ENCODE peak calls at places on chromosome 19, in four cellular contexts. N is upper lobe of left lung, M is sigmoid colon, H is K562. R is an unnamed sample.
A peak's percentile ranks its signal among the peaks of the same experiment; 100 is the strongest.

GRCh38 chr19:1027020-1027952 is 878 bp downstream of the CNN2 start:
- DNase-seq in N (peak; percentile 85), M (no peak), H (no peak), R (no peak)

GRCh38 chr19:986083-986482 is 1.9 kb downstream of the WDR18 start:
- DNase-seq in N (peak; percentile 79), M (no peak), H (no peak), R (no peak)

GRCh38 chr19:2774083-2774679 is 8.9 kb downstream of the SGTA start:
- DNase-seq in N (no peak), M (no peak), H (no peak), R (no peak)

GRCh38 chr19:47573076-47574026 is at the start of gene ZNF541:
- DNase-seq in N (peak; percentile 94), M (peak; percentile 73), H (peak; percentile 43), R (peak; percentile 62)

GRCh38 chr19:46721269-46722003 is 4.5 kb upstream of the PRKD2 start:
- DNase-seq in N (no peak), M (no peak), H (peak; percentile 63), R (no peak)

GRCh38 chr19:10107254-10107653 is 1.1 kb downstream of the PPAN start:
- DNase-seq in N (no peak), M (no peak), H (no peak), R (no peak)

GRCh38 chr19:16034180-16034579 is 42.1 kb upstream of the TPM4 start:
- DNase-seq in N (no peak), M (peak; percentile 48), H (no peak), R (no peak)

GRCh38 chr19:45172173-45172572 is 5.9 kb downstream of the TRAPPC6A start:
- DNase-seq in N (no peak), M (no peak), H (no peak), R (no peak)

GRCh38 chr19:51457351-51458013 is 772 bp downstream of the SIGLEC8 start:
- DNase-seq in N (no peak), M (no peak), H (no peak), R (no peak)

GRCh38 chr19:10180459-10180858 is 14.3 kb downstream of the DNMT1 start:
- DNase-seq in N (no peak), M (no peak), H (no peak), R (no peak)

GRCh38 chr19:17244618-17245534 is 843 bp downstream of the NR2F6 start:
- DNase-seq in N (peak; percentile 93), M (no peak), H (no peak), R (peak; percentile 69)

GRCh38 chr19:47598407-47599349 is 10.3 kb upstream of the BICRA start:
- DNase-seq in N (peak; percentile 54), M (peak; percentile 92), H (no peak), R (peak; percentile 69)

GRCh38 chr19:57830071-57830602 is at the start of gene ZNF587B:
- DNase-seq in N (no peak), M (peak; percentile 75), H (peak; percentile 27), R (peak; percentile 62)

GRCh38 chr19:2171349-2172145 is 7.8 kb downstream of the DOT1L start:
- DNase-seq in N (peak; percentile 85), M (no peak), H (peak; percentile 74), R (no peak)

GRCh38 chr19:1168877-1169791 is 4.9 kb downstream of the SBNO2 start:
- DNase-seq in N (peak; percentile 82), M (peak; percentile 80), H (no peak), R (no peak)

GRCh38 chr19:47813304-47813994 is 8.3 kb upstream of the CRX start:
- DNase-seq in N (peak; percentile 93), M (peak; percentile 73), H (peak; percentile 88), R (peak; percentile 28)

GRCh38 chr19:4660993-4661392 is 9.1 kb downstream of the MYDGF start:
- DNase-seq in N (no peak), M (no peak), H (no peak), R (no peak)

GRCh38 chr19:19860756-19861390 is 4.8 kb upstream of the ZNF253 start:
- DNase-seq in N (peak; percentile 74), M (no peak), H (peak; percentile 48), R (peak; percentile 73)

GRCh38 chr19:46298477-46299003 is 1.7 kb downstream of the HIF3A start:
- DNase-seq in N (no peak), M (no peak), H (no peak), R (no peak)

GRCh38 chr19:54391589-54392061 is 23.6 kb upstream of the TTYH1 start:
- DNase-seq in N (no peak), M (no peak), H (no peak), R (no peak)

GRCh38 chr19:45103200-45103624 is 10.2 kb downstream of the PPP1R37 start:
- DNase-seq in N (no peak), M (peak; percentile 73), H (no peak), R (no peak)

GRCh38 chr19:3163230-3163886 is 15.2 kb upstream of the S1PR4 start:
- DNase-seq in N (no peak), M (peak; percentile 82), H (peak; percentile 89), R (no peak)

GRCh38 chr19:53808710-53809125 is 15.4 kb downstream of the NLRP12 start:
- DNase-seq in N (no peak), M (no peak), H (no peak), R (no peak)

GRCh38 chr19:38321646-38322323 is 2.1 kb downstream of the KCNK6 start:
- DNase-seq in N (no peak), M (peak; percentile 98), H (no peak), R (no peak)

GRCh38 chr19:46416077-46416709 is 2.8 kb upstream of the CCDC8 start:
- DNase-seq in N (peak; percentile 95), M (peak; percentile 91), H (peak; percentile 94), R (peak; percentile 76)

GRCh38 chr19:46392252-46392801 is 21.0 kb downstream of the CCDC8 start:
- DNase-seq in N (peak; percentile 69), M (peak; percentile 62), H (no peak), R (no peak)

GRCh38 chr19:16588089-16588823 is 16.0 kb upstream of the SLC35E1 start:
- DNase-seq in N (peak; percentile 79), M (no peak), H (peak; percentile 78), R (no peak)

GRCh38 chr19:4323692-4324091 is 14.9 kb downstream of the STAP2 start:
- DNase-seq in N (no peak), M (no peak), H (no peak), R (no peak)

GRCh38 chr19:46491975-46492682 is 3.5 kb downstream of the PNMA8B start:
- DNase-seq in N (peak; percentile 52), M (no peak), H (no peak), R (no peak)

GRCh38 chr19:35975608-35976214 is 19.3 kb upstream of the SDHAF1 start:
- DNase-seq in N (no peak), M (no peak), H (peak; percentile 53), R (no peak)

GRCh38 chr19:13748169-13748884 is 16.0 kb upstream of the MRI1 start:
- DNase-seq in N (no peak), M (no peak), H (peak; percentile 46), R (no peak)

GRCh38 chr19:48950830-48951519 is 3.7 kb upstream of the BAX start:
- DNase-seq in N (no peak), M (no peak), H (peak; percentile 44), R (no peak)

GRCh38 chr19:5691205-5691929 is 1.3 kb downstream of the RPL36 start:
- DNase-seq in N (peak; percentile 87), M (peak; percentile 89), H (peak; percentile 63), R (peak; percentile 68)

GRCh38 chr19:52570005-52570861 is at the start of gene ZNF701:
- DNase-seq in N (peak; percentile 98), M (peak; percentile 98), H (peak; percentile 93), R (peak; percentile 93)
- TF ChIP-seq POLR2A in N (peak; percentile 55), M (peak; percentile 88), H (peak; percentile 95), R (peak; percentile 77)

GRCh38 chr19:7631577-7631976 is 1.9 kb downstream of the PCP2 start:
- DNase-seq in N (no peak), M (no peak), H (no peak), R (no peak)

GRCh38 chr19:7632340-7633203 is 947 bp downstream of the PCP2 start:
- DNase-seq in N (peak; percentile 79), M (no peak), H (no peak), R (no peak)

GRCh38 chr19:7627166-7627565 is 2.2 kb downstream of the XAB2 start:
- DNase-seq in N (no peak), M (no peak), H (no peak), R (no peak)

GRCh38 chr19:7628589-7629311 is 595 bp downstream of the XAB2 start:
- DNase-seq in N (no peak), M (no peak), H (no peak), R (no peak)

DNA sequence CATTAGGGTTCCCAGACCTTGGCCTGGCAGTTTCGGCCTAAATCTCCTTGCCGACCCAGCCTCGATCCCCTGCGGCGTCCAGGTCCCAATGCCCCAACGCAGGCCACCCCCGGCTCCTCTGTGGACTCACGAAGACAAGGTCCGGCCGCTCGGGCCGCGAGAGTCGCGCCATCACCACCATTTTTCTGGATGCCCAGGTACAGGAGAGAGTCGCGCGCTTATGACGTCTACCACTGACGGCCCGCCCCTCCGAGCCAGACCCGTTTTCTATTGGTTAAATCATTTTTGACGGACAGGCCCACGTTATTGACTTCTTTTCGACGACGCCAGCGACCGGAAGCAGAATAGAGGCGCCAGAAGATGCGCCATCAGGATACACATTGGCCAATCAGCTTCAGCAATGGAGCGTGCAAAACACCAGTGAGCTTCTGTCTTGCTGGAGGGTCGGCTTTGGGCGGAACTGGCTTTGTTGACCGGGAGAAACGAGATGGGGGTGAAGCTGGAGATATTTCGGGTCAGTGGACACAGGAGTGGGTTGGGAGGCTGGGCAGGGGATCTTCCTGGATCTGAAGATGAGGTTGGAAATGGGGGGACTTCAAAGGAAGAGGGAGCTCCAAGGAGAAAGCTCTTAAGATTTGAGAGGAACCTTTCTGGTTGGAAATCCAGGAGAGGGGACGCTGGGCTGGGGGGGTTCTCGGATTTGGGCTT is at the start of the genes PET100 and XAB2:
- DNase-seq in N (peak; percentile 92), M (peak; percentile 99), H (peak; percentile 100), R (peak; percentile 96)
- H3K27ac ChIP-seq in N (peak within 1 kb of the TSS; percentile 88), M (peak within 1 kb of the TSS; percentile 91), H (peak within 1 kb of the TSS; percentile 91), R (peak within 1 kb of the TSS; percentile 95)

DNA sequence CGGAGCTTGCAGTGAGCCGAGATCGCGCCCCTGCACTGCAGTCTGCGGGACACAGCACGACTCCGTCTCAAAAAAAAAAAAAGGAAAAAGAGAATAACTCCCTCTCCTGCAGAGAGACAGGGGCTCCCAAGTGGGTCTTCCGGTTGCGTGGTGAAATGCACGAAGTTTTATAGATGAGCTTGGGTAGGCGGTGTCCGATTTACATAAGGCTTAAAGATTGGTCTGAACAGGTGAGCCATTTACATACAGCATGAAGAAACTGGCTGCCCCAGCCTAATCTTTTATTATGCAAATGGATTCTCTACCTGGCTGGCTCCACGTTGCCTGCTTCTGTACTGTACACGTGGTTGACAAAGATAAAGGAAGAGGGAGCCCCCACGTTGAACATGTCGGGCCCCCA is 19.5 kb downstream of the ADGRE2 start:
- DNase-seq in N (no peak), M (peak; percentile 6), H (no peak), R (no peak)
- TF ChIP-seq POLR2AphosphoS5 in N (no peak), M (no peak), H (no peak), R (no peak)

DNA sequence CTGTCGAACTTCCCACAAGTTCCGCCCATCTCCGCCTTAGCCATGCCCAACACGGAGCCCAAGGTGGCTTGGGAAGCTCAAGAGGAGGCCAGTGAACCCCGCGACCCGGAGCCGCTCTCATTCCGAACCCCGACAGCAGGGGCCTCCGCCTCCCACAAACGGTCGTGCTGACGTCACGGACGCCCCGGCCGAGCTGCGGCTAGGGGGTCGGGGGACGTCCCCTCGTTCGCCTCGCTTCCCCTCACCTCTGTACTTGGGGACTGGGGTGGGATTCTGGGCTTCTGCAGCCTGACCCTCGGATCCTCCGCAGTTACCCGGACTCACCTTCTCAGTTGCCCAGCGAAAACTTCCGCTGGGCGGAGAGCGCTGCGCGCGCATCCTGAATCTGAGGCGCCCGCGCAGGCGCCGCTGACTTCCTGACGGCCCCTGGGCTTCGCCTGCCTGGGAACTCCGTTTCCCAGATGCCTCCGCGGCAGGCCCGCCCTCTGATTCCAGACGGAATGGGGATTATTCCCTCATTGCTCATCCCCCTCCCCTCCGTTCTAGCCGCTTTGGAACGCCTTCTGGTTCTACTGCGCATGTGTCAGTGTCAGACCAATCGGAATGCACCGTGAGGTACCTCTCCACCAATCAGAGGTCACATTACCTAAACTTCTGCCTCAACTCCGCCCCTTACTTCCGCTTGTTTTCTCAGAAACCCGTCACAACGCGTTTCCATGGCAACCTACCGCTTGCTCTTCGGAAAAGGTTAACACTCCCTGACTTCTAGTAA is at the start of gene VRK3:
- DNase-seq in N (peak; percentile 99), M (peak; percentile 100), H (peak; percentile 99), R (peak; percentile 98)
- TF ChIP-seq POLR2A in N (no peak), M (peak; percentile 69), H (peak; percentile 84), R (peak; percentile 60)

R was measured in breast epithelium.